ENCODE peak calls at places on chromosomes 1 and 21, in nine cellular contexts. F, X, U, O, G, Y, T, B and C are unnamed samples.

GRCh38 chr1:177230228-177231016 is 59.7 kb downstream of the BRINP2 start:
- DNase-seq in F (no peak), X (no peak), U (no peak), O (no peak), G (no peak), Y (no peak), T (no peak), B (no peak), C (no peak)

GRCh38 chr1:11691302-11691914 is at the start of gene DRAXIN:
- DNase-seq in F (no peak), X (no peak), U (peak), O (peak), G (peak), Y (no peak), T (no peak), B (no peak), C (no peak)

GRCh38 chr1:156319664-156320063 is 18.4 kb downstream of the CCT3 start:
- DNase-seq in F (peak), X (peak), U (no peak), O (no peak), G (no peak), Y (no peak), T (no peak), B (no peak), C (no peak)

GRCh38 chr21:31236528-31236927 is 107.5 kb downstream of the TIAM1 start:
- DNase-seq in F (no peak), X (no peak), U (no peak), O (no peak), G (no peak), Y (no peak), T (no peak), B (no peak), C (no peak)

GRCh38 chr1:88016947-88017346 is 667.1 kb upstream of the PKN2 start:
- DNase-seq in F (peak), X (no peak), U (no peak), O (no peak), G (no peak), Y (no peak), T (no peak), B (no peak), C (no peak)

GRCh38 chr1:153794671-153795324 is 19.6 kb downstream of the SLC27A3 start:
- DNase-seq in F (no peak), X (no peak), U (peak), O (peak), G (no peak), Y (no peak), T (no peak), B (no peak), C (no peak)

GRCh38 chr1:145859491-145860159 is 744 bp upstream of the PIAS3 start:
- DNase-seq in F (peak), X (peak), U (peak), O (peak), G (peak), Y (peak), T (peak), B (peak), C (peak)

GRCh38 chr1:208043690-208044089 is 132.8 kb upstream of the CD34 start:
- DNase-seq in F (no peak), X (no peak), U (no peak), O (no peak), G (no peak), Y (no peak), T (no peak), B (no peak), C (no peak)

GRCh38 chr1:154742586-154742985 is 127.5 kb downstream of the KCNN3 start:
- DNase-seq in F (no peak), X (no peak), U (no peak), O (no peak), G (no peak), Y (no peak), T (no peak), B (peak), C (no peak)

GRCh38 chr21:23968722-23969647 is 1638.3 kb downstream of the MRPL39 start:
- DNase-seq in F (peak), X (peak), U (peak), O (peak), G (no peak), Y (no peak), T (peak), B (no peak), C (no peak)

GRCh38 chr1:84772428-84772943 is 82.2 kb upstream of the SSX2IP start:
- DNase-seq in F (peak), X (peak), U (peak), O (peak), G (peak), Y (no peak), T (peak), B (peak), C (peak)

GRCh38 chr1:227328405-227329019 is 10.2 kb upstream of the CDC42BPA start:
- DNase-seq in F (no peak), X (no peak), U (no peak), O (no peak), G (no peak), Y (no peak), T (no peak), B (no peak), C (no peak)

GRCh38 chr1:19676438-19676922 is 11.8 kb downstream of the HTR6 start:
- DNase-seq in F (peak), X (peak), U (peak), O (peak), G (peak), Y (no peak), T (peak), B (peak), C (no peak)

GRCh38 chr1:175922254-175922881 is 179.0 kb upstream of the TNR start:
- DNase-seq in F (no peak), X (no peak), U (no peak), O (no peak), G (no peak), Y (no peak), T (no peak), B (no peak), C (no peak)

GRCh38 chr1:164668451-164668850 is 109.5 kb downstream of the PBX1 start:
- DNase-seq in F (no peak), X (no peak), U (no peak), O (no peak), G (no peak), Y (no peak), T (no peak), B (no peak), C (no peak)

GRCh38 chr1:84253041-84253440 is 48.5 kb upstream of the SAMD13 start:
- DNase-seq in F (no peak), X (no peak), U (no peak), O (no peak), G (no peak), Y (no peak), T (no peak), B (no peak), C (no peak)

GRCh38 chr1:204255225-204255624 is 41.4 kb upstream of the GOLT1A start:
- DNase-seq in F (no peak), X (no peak), U (peak), O (no peak), G (no peak), Y (no peak), T (no peak), B (no peak), C (no peak)

GRCh38 chr1:155960081-155960745 is 18.1 kb downstream of the ARHGEF2 start:
- DNase-seq in F (no peak), X (no peak), U (no peak), O (no peak), G (no peak), Y (no peak), T (no peak), B (no peak), C (no peak)

GRCh38 chr1:167165948-167166702 is 54.6 kb upstream of the POU2F1 start:
- DNase-seq in F (peak), X (no peak), U (peak), O (peak), G (peak), Y (no peak), T (peak), B (no peak), C (peak)

GRCh38 chr1:109782927-109783326 is 19.2 kb upstream of the EPS8L3 start:
- DNase-seq in F (no peak), X (no peak), U (no peak), O (no peak), G (no peak), Y (no peak), T (no peak), B (no peak), C (no peak)
- TF ChIP-seq CTCF in F (no peak), X (no peak), U (no peak), O (no peak), G (no peak), Y (no peak), T (no peak), B (no peak), C (no peak)

GRCh38 chr1:112714313-112715263 is 544 bp downstream of the PPM1J start:
- DNase-seq in F (peak), X (peak), U (no peak), O (peak), G (no peak), Y (peak), T (peak), B (peak), C (no peak)
- TF ChIP-seq CTCF in F (no peak), X (no peak), U (no peak), O (no peak), G (peak), Y (no peak), T (no peak), B (no peak), C (peak)

GRCh38 chr1:27392096-27392777 is at the start of gene GPR3:
- DNase-seq in F (peak), X (peak), U (peak), O (peak), G (peak), Y (peak), T (peak), B (peak), C (peak)
- TF ChIP-seq CTCF in F (no peak), X (peak), U (peak), O (peak), G (peak), Y (no peak), T (no peak), B (peak), C (peak)

GRCh38 chr21:38696617-38697016 is 109.1 kb upstream of the ETS2 start:
- DNase-seq in F (no peak), X (no peak), U (no peak), O (no peak), G (no peak), Y (no peak), T (no peak), B (peak), C (no peak)

GRCh38 chr21:38702196-38702595 is 103.5 kb upstream of the ETS2 start:
- DNase-seq in F (no peak), X (no peak), U (no peak), O (no peak), G (no peak), Y (no peak), T (no peak), B (no peak), C (no peak)

DNA sequence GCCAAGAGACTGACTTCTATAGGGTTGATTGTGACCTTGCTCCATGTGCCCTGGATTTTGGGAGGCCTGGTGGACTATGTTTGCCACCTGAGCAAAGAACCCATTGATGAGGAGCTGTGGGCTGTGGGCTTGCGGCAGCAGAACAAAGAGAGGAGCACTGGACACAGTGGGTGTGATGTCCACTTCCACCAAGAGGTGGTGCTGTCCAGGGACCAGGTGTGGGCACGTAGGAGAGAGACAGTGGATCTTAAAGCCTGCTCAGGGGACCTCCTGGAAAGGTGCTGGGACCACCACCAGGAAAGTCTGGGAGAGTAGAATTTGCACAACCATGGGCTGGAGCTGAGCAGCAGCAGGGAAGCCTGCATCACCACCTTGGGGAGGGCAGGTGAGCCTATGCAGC is 106.7 kb upstream of the ETS2 start:
- DNase-seq in F (peak), X (no peak), U (no peak), O (peak), G (no peak), Y (no peak), T (peak), B (no peak), C (no peak)
- TF ChIP-seq CTCF in F (no peak), X (no peak), U (no peak), O (no peak), G (peak), Y (no peak), T (peak), B (peak), C (no peak)

GRCh38 chr1:26584022-26584485 is 54.5 kb downstream of the RPS6KA1 start:
- DNase-seq in F (no peak), X (peak), U (no peak), O (no peak), G (no peak), Y (no peak), T (no peak), B (no peak), C (no peak)
- TF ChIP-seq CTCF in F (no peak), X (no peak), U (no peak), O (no peak), G (no peak), Y (no peak), T (no peak), B (no peak), C (no peak)

GRCh38 chr1:86756062-86756406 is 51.7 kb downstream of the SH3GLB1 start:
- DNase-seq in F (no peak), X (no peak), U (no peak), O (no peak), G (no peak), Y (no peak), T (no peak), B (no peak), C (no peak)

GRCh38 chr1:86754265-86754974 is 50.0 kb downstream of the SH3GLB1 start:
- DNase-seq in F (no peak), X (no peak), U (no peak), O (no peak), G (no peak), Y (no peak), T (no peak), B (no peak), C (no peak)

GRCh38 chr1:86750076-86750475 is 45.7 kb downstream of the SH3GLB1 start:
- DNase-seq in F (no peak), X (no peak), U (no peak), O (no peak), G (no peak), Y (no peak), T (no peak), B (no peak), C (no peak)

GRCh38 chr1:86750530-86750929 is 46.2 kb downstream of the SH3GLB1 start:
- DNase-seq in F (no peak), X (no peak), U (no peak), O (no peak), G (no peak), Y (no peak), T (no peak), B (no peak), C (no peak)

DNA sequence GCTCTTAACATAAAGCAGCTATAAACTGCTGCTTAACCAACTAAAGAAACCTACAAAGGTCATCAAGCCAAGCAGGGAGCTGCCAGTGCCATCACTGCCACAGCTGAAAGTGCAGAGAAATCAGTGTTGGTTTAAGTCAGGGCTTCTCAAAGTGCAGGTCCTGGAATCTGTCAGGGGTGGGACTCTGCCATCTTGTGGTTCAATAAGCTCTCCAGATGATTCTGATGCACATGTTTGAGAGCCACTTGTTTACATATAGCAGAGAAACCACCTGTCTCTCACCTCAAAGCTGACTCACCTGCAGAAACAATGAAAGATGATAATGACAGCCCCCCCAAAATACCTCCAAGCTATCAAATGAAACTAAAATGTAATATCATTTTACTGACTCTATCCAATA is 49.3 kb downstream of the SH3GLB1 start:
- DNase-seq in F (no peak), X (no peak), U (no peak), O (no peak), G (no peak), Y (no peak), T (no peak), B (no peak), C (no peak)
- TF ChIP-seq CTCF in F (no peak), X (no peak), U (no peak), O (no peak), G (no peak), Y (no peak), T (no peak), B (no peak), C (peak)

GRCh38 chr1:46134660-46135331 is 2.4 kb upstream of the PIK3R3 start:
- DNase-seq in F (no peak), X (peak), U (no peak), O (no peak), G (no peak), Y (no peak), T (no peak), B (peak), C (no peak)

GRCh38 chr1:46131727-46132528 is 501 bp downstream of the PIK3R3 start:
- DNase-seq in F (peak), X (peak), U (peak), O (peak), G (no peak), Y (no peak), T (no peak), B (peak), C (no peak)

GRCh38 chr1:46133946-46134345 is 1.5 kb upstream of the PIK3R3 start:
- DNase-seq in F (no peak), X (no peak), U (no peak), O (no peak), G (no peak), Y (no peak), T (no peak), B (no peak), C (no peak)

GRCh38 chr1:46132529-46133180 is at the start of gene PIK3R3:
- DNase-seq in F (peak), X (peak), U (peak), O (peak), G (peak), Y (peak), T (peak), B (peak), C (peak)

GRCh38 chr1:46133181-46133658 is 791 bp upstream of the PIK3R3 start:
- DNase-seq in F (no peak), X (peak), U (no peak), O (no peak), G (no peak), Y (peak), T (no peak), B (no peak), C (no peak)
- TF ChIP-seq CTCF in F (no peak), X (no peak), U (no peak), O (no peak), G (no peak), Y (no peak), T (no peak), B (no peak), C (no peak)

GRCh38 chr1:119805247-119805646 is 6.0 kb downstream of the REG4 start:
- DNase-seq in F (no peak), X (no peak), U (no peak), O (no peak), G (no peak), Y (no peak), T (no peak), B (no peak), C (no peak)
- TF ChIP-seq CTCF in F (no peak), X (no peak), U (no peak), O (no peak), G (no peak), Y (no peak), T (no peak), B (no peak), C (no peak)